ENCODE peak calls at places on chromosomes 5 and 9, in five cellular contexts. N is HepG2, A is K562, V is GM12878, F is H1. T is an unnamed sample.

GRCh38 chr5:74639538-74640449 is 734 bp downstream of the ENC1 start:
- DNase-seq in N (no peak), A (no peak), V (no peak), F (peak; percentile 67), T (peak; percentile 73)

GRCh38 chr5:6456766-6457370 is 8.2 kb downstream of the UBE2QL1 start:
- DNase-seq in N (no peak), A (no peak), V (no peak), F (no peak), T (no peak)

GRCh38 chr9:103471241-103471640 is 476.1 kb downstream of the CYLC2 start:
- DNase-seq in N (no peak), A (no peak), V (no peak), F (no peak), T (no peak)

GRCh38 chr9:136851941-136852663 is at the start of gene MAMDC4:
- DNase-seq in N (no peak), A (no peak), V (no peak), F (peak; percentile 47), T (no peak)

GRCh38 chr9:118529624-118530214 is 825.5 kb downstream of the TLR4 start:
- DNase-seq in N (no peak), A (no peak), V (peak; percentile 62), F (no peak), T (no peak)

GRCh38 chr5:79798892-79799590 is 109.4 kb downstream of the CMYA5 start:
- DNase-seq in N (no peak), A (no peak), V (no peak), F (no peak), T (no peak)

GRCh38 chr5:77200663-77201062 is 9.8 kb upstream of the PDE8B start:
- DNase-seq in N (no peak), A (no peak), V (no peak), F (no peak), T (no peak)

GRCh38 chr5:90909091-90909503 is 350.5 kb downstream of the ADGRV1 start:
- DNase-seq in N (peak; percentile 19), A (no peak), V (no peak), F (no peak), T (no peak)

GRCh38 chr9:129139233-129139992 is 28.2 kb downstream of the PTPA start:
- DNase-seq in N (peak; percentile 77), A (peak; percentile 87), V (peak; percentile 62), F (peak; percentile 86), T (peak; percentile 92)

GRCh38 chr9:35835216-35835604 is 6.2 kb downstream of the TMEM8B start:
- DNase-seq in N (no peak), A (peak; percentile 32), V (no peak), F (no peak), T (peak; percentile 74)

GRCh38 chr5:173745123-173745522 is 128.7 kb upstream of the BOD1 start:
- DNase-seq in N (no peak), A (no peak), V (peak; percentile 47), F (no peak), T (peak; percentile 27)

GRCh38 chr9:111783857-111784256 is 10.9 kb downstream of the SHOC1 start:
- DNase-seq in N (no peak), A (no peak), V (no peak), F (no peak), T (no peak)

GRCh38 chr9:5892456-5893133 is 1.9 kb downstream of the MLANA start:
- DNase-seq in N (no peak), A (no peak), V (no peak), F (no peak), T (no peak)

GRCh38 chr9:37339945-37340344 is 82.6 kb upstream of the GRHPR start:
- DNase-seq in N (no peak), A (no peak), V (no peak), F (no peak), T (peak; percentile 28)

GRCh38 chr5:82591021-82591515 is 312.9 kb upstream of the RPS23 start:
- DNase-seq in N (no peak), A (no peak), V (no peak), F (no peak), T (peak; percentile 64)

GRCh38 chr5:52504584-52505240 is 283.0 kb upstream of the ITGA1 start:
- DNase-seq in N (no peak), A (no peak), V (no peak), F (no peak), T (no peak)

GRCh38 chr5:83492331-83492730 is 20.8 kb downstream of the VCAN start:
- DNase-seq in N (peak; percentile 51), A (no peak), V (no peak), F (no peak), T (no peak)

GRCh38 chr5:172699999-172700685 is 59.1 kb downstream of the NEURL1B start:
- DNase-seq in N (no peak), A (no peak), V (no peak), F (peak; percentile 76), T (peak; percentile 90)

GRCh38 chr9:96858018-96858573 is 3.8 kb upstream of the ZNF782 start:
- DNase-seq in N (peak; percentile 72), A (peak; percentile 38), V (no peak), F (no peak), T (no peak)

GRCh38 chr9:131264231-131264630 is 12.1 kb downstream of the FAM78A start:
- DNase-seq in N (no peak), A (peak; percentile 76), V (no peak), F (peak; percentile 47), T (no peak)

GRCh38 chr9:137303893-137304382 is 1.9 kb upstream of the NRARP start:
- DNase-seq in N (no peak), A (no peak), V (no peak), F (peak; percentile 49), T (no peak)

DNA sequence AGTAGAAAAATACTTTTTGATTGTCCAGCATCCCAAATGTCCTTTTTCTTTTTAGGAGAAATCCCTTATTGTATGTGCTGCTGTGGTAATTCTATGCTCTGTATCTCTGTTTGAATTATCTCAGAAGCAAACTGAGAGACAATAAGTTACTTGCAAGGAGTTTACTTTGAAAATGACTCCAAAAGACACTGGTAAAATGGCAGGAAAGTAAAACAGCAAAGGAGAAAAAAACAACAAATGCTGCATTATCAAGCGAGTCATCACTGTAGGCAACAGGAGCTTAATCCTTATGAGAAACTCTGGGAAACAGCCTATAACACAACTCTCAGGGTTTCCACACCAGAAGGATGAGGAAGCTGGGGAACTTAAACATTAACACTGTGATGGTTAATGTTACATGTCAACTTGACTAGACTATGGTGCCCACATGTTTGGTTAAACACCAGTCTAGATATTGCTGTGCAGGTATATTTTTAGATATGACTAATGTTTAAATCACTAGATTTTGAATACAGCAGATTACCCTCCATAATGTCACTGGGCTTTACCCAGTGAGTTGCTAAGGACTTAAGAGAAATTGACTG is 92.6 kb upstream of the GAS1 start:
- DNase-seq in N (no peak), A (no peak), V (no peak), F (no peak), T (no peak)
- TF ChIP-seq CREB1 in N (no peak), A (no peak), V (no peak), F (no peak), T (no peak)

GRCh38 chr5:139387611-139388197 is 2.0 kb downstream of the MZB1 start:
- DNase-seq in N (no peak), A (no peak), V (no peak), F (no peak), T (no peak)
- H3K79me2 ChIP-seq in N (peaks cover 12% of the 10 kb centered on the region), A (no peaks in the 10 kb centered on the region), V (peaks cover 58% of the 10 kb centered on the region), F (no peaks in the 10 kb centered on the region), T (no peaks in the 10 kb centered on the region)

GRCh38 chr9:18632624-18633407 is 158.9 kb downstream of the ADAMTSL1 start:
- DNase-seq in N (no peak), A (no peak), V (no peak), F (no peak), T (no peak)
- TF ChIP-seq CREB1 in N (no peak), A (no peak), V (no peak), F (no peak), T (no peak)

DNA sequence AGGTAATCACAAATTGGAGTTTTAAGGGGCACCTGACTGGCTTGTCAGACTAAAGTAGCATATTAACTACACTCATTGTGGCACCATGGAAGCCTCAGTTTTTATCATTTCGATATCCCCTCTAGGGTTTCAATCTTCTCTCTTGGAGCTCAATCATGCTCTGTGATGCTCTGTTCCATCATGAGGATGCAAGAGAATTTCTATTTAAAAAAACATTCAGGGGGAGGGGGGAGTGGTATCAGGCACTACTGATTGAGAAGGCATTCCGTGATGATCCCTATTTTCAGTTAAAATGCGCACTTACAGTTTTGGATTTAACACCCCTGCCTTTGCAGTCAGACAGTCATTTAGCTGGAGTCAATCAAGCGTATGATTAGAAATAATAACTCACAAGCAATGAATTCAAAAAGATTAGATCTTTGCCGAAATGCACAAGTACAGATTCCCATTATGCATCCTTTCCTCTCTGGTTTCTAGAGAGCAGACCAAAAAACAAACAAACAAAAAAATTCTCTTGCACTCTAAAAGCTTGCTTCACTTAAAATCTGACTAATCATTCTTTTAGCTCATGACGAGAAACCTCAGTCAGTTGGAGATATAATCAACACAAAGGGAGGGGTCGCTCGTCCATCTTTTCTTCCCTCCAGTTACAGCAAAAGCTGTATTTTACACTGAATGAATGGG is 55.4 kb downstream of the EFNA5 start:
- DNase-seq in N (no peak), A (no peak), V (no peak), F (no peak), T (no peak)
- H3K79me2 ChIP-seq in N (no peaks in the 10 kb centered on the region), A (no peaks in the 10 kb centered on the region), V (peaks cover 16% of the 10 kb centered on the region), F (no peaks in the 10 kb centered on the region), T (peaks cover 9% of the 10 kb centered on the region)

DNA sequence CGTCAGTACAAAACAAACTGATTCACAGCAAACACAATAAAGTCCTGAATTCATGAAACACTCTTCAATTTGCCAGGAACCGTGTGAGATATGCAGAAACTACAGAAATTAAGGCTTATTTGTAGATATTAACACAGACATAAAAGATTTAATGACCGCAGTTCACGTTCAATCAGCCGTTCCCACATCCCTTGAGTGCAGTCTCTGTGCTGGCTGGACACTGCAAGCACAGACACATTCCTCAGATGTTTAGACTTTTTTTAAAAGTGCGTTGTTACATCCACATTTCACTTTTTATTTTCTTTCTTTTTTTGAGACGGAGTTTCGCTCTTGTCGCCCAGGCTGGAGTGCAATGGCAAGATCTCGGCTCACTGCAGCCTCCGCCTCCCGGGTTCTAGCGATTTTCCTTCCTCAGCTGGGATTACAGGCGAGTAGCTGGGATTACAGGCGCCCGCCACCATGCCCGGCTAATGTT is 542 bp upstream of the CEP78 start:
- DNase-seq in N (no peak), A (no peak), V (no peak), F (no peak), T (no peak)
- TF ChIP-seq CREB1 in N (no peak), A (no peak), V (no peak), F (no peak), T (no peak)

T was measured in GM23338.